ENCODE peak calls at places on chromosomes 2 and 18, in ten cellular contexts. One of them, this sample, is unnamed.

GRCh38 chr2:174694196-174694878 is 69.9 kb downstream of the CHRNA1 start:
- DNase-seq in kidney: no peak
- DNase-seq in activated naive CD4-positive, alpha-beta T cell treated with anti-CD3 and anti-CD28 coated beads, Interleukin-2, amount 10 ng/mL, durations not matched to agents 7 days and 5 days: no peak
- DNase-seq in HCEC 1CT: no peak
- DNase-seq in brain microvascular endothelial cell: no peak
- DNase-seq in CD8-positive, alpha-beta memory T cell: no peak
- DNase-seq in foreskin fibroblast: no peak
- DNase-seq in HuH-7.5: no peak
- DNase-seq in NCI-H2081: no peak
- DNase-seq in cerebellar nuclear complex: no peak
- DNase-seq in this sample: no peak

GRCh38 chr2:120347387-120348010 is 1.6 kb downstream of the INHBB start:
- DNase-seq in activated naive CD4-positive, alpha-beta T cell treated with anti-CD3 and anti-CD28 coated beads, Interleukin-2, amount 10 ng/mL, durations not matched to agents 7 days and 5 days: no peak
- DNase-seq in HCEC 1CT: no peak
- DNase-seq in cerebellar nuclear complex: no peak
- DNase-seq in HuH-7.5: no peak
- DNase-seq in brain microvascular endothelial cell: no peak
- DNase-seq in NCI-H2081: peak
- DNase-seq in CD8-positive, alpha-beta memory T cell: no peak
- DNase-seq in foreskin fibroblast: peak
- DNase-seq in kidney: no peak
- DNase-seq in this sample: no peak

GRCh38 chr2:15730545-15731212 is 139.0 kb downstream of the DDX1 start:
- DNase-seq in NCI-H2081: peak
- DNase-seq in activated naive CD4-positive, alpha-beta T cell treated with anti-CD3 and anti-CD28 coated beads, Interleukin-2, amount 10 ng/mL, durations not matched to agents 7 days and 5 days: no peak
- DNase-seq in HCEC 1CT: peak
- DNase-seq in CD8-positive, alpha-beta memory T cell: no peak
- DNase-seq in cerebellar nuclear complex: no peak
- DNase-seq in brain microvascular endothelial cell: peak
- DNase-seq in HuH-7.5: peak
- DNase-seq in foreskin fibroblast: peak
- DNase-seq in kidney: peak
- DNase-seq in this sample: peak

GRCh38 chr18:36360256-36360909 is 62.9 kb downstream of the FHOD3 start:
- DNase-seq in brain microvascular endothelial cell: no peak
- DNase-seq in NCI-H2081: no peak
- DNase-seq in HuH-7.5: no peak
- DNase-seq in foreskin fibroblast: no peak
- DNase-seq in HCEC 1CT: no peak
- DNase-seq in CD8-positive, alpha-beta memory T cell: no peak
- DNase-seq in activated naive CD4-positive, alpha-beta T cell treated with anti-CD3 and anti-CD28 coated beads, Interleukin-2, amount 10 ng/mL, durations not matched to agents 7 days and 5 days: no peak
- DNase-seq in cerebellar nuclear complex: no peak
- DNase-seq in kidney: no peak
- DNase-seq in this sample: no peak

GRCh38 chr2:240573071-240573515 is 4.8 kb downstream of the RNPEPL1 start:
- DNase-seq in NCI-H2081: no peak
- DNase-seq in brain microvascular endothelial cell: no peak
- DNase-seq in activated naive CD4-positive, alpha-beta T cell treated with anti-CD3 and anti-CD28 coated beads, Interleukin-2, amount 10 ng/mL, durations not matched to agents 7 days and 5 days: no peak
- DNase-seq in foreskin fibroblast: no peak
- DNase-seq in cerebellar nuclear complex: no peak
- DNase-seq in kidney: peak
- DNase-seq in HCEC 1CT: no peak
- DNase-seq in HuH-7.5: no peak
- DNase-seq in CD8-positive, alpha-beta memory T cell: no peak
- DNase-seq in this sample: no peak

GRCh38 chr2:176997792-176998169 is 214.8 kb upstream of the HNRNPA3 start:
- DNase-seq in kidney: no peak
- DNase-seq in foreskin fibroblast: no peak
- DNase-seq in HCEC 1CT: no peak
- DNase-seq in CD8-positive, alpha-beta memory T cell: no peak
- DNase-seq in brain microvascular endothelial cell: no peak
- DNase-seq in HuH-7.5: no peak
- DNase-seq in activated naive CD4-positive, alpha-beta T cell treated with anti-CD3 and anti-CD28 coated beads, Interleukin-2, amount 10 ng/mL, durations not matched to agents 7 days and 5 days: no peak
- DNase-seq in cerebellar nuclear complex: no peak
- DNase-seq in NCI-H2081: no peak
- DNase-seq in this sample: no peak

GRCh38 chr18:13500227-13500865 is 226.0 kb downstream of the FAM210A start:
- DNase-seq in HuH-7.5: no peak
- DNase-seq in NCI-H2081: peak
- DNase-seq in activated naive CD4-positive, alpha-beta T cell treated with anti-CD3 and anti-CD28 coated beads, Interleukin-2, amount 10 ng/mL, durations not matched to agents 7 days and 5 days: no peak
- DNase-seq in CD8-positive, alpha-beta memory T cell: no peak
- DNase-seq in cerebellar nuclear complex: no peak
- DNase-seq in foreskin fibroblast: peak
- DNase-seq in HCEC 1CT: no peak
- DNase-seq in brain microvascular endothelial cell: peak
- DNase-seq in kidney: peak
- DNase-seq in this sample: no peak

GRCh38 chr2:177474904-177475474 is 82.4 kb downstream of the AGPS start:
- DNase-seq in NCI-H2081: no peak
- DNase-seq in HCEC 1CT: peak
- DNase-seq in kidney: no peak
- DNase-seq in CD8-positive, alpha-beta memory T cell: no peak
- DNase-seq in cerebellar nuclear complex: no peak
- DNase-seq in activated naive CD4-positive, alpha-beta T cell treated with anti-CD3 and anti-CD28 coated beads, Interleukin-2, amount 10 ng/mL, durations not matched to agents 7 days and 5 days: no peak
- DNase-seq in foreskin fibroblast: peak
- DNase-seq in brain microvascular endothelial cell: no peak
- DNase-seq in HuH-7.5: no peak
- DNase-seq in this sample: no peak

GRCh38 chr2:236908456-236909388 is 177.0 kb upstream of the COPS8 start:
- DNase-seq in NCI-H2081: no peak
- DNase-seq in CD8-positive, alpha-beta memory T cell: no peak
- DNase-seq in activated naive CD4-positive, alpha-beta T cell treated with anti-CD3 and anti-CD28 coated beads, Interleukin-2, amount 10 ng/mL, durations not matched to agents 7 days and 5 days: no peak
- DNase-seq in HuH-7.5: no peak
- DNase-seq in HCEC 1CT: no peak
- DNase-seq in cerebellar nuclear complex: no peak
- DNase-seq in brain microvascular endothelial cell: no peak
- DNase-seq in foreskin fibroblast: no peak
- DNase-seq in kidney: no peak
- DNase-seq in this sample: no peak

GRCh38 chr2:228681426-228681825 is 499.9 kb upstream of the SPHKAP start:
- DNase-seq in cerebellar nuclear complex: no peak
- DNase-seq in HuH-7.5: peak
- DNase-seq in activated naive CD4-positive, alpha-beta T cell treated with anti-CD3 and anti-CD28 coated beads, Interleukin-2, amount 10 ng/mL, durations not matched to agents 7 days and 5 days: no peak
- DNase-seq in foreskin fibroblast: peak
- DNase-seq in HCEC 1CT: peak
- DNase-seq in CD8-positive, alpha-beta memory T cell: no peak
- DNase-seq in brain microvascular endothelial cell: peak
- DNase-seq in kidney: no peak
- DNase-seq in NCI-H2081: no peak
- DNase-seq in this sample: no peak

GRCh38 chr2:122194546-122194945 is 439.1 kb downstream of the TSN start:
- DNase-seq in CD8-positive, alpha-beta memory T cell: no peak
- DNase-seq in HuH-7.5: no peak
- DNase-seq in HCEC 1CT: no peak
- DNase-seq in kidney: no peak
- DNase-seq in NCI-H2081: no peak
- DNase-seq in brain microvascular endothelial cell: no peak
- DNase-seq in cerebellar nuclear complex: no peak
- DNase-seq in foreskin fibroblast: no peak
- DNase-seq in activated naive CD4-positive, alpha-beta T cell treated with anti-CD3 and anti-CD28 coated beads, Interleukin-2, amount 10 ng/mL, durations not matched to agents 7 days and 5 days: no peak
- DNase-seq in this sample: no peak

GRCh38 chr2:160940699-160941098 is 219.5 kb upstream of the TANK start:
- DNase-seq in cerebellar nuclear complex: no peak
- DNase-seq in activated naive CD4-positive, alpha-beta T cell treated with anti-CD3 and anti-CD28 coated beads, Interleukin-2, amount 10 ng/mL, durations not matched to agents 7 days and 5 days: no peak
- DNase-seq in brain microvascular endothelial cell: no peak
- DNase-seq in CD8-positive, alpha-beta memory T cell: no peak
- DNase-seq in NCI-H2081: no peak
- DNase-seq in HuH-7.5: no peak
- DNase-seq in kidney: no peak
- DNase-seq in HCEC 1CT: no peak
- DNase-seq in foreskin fibroblast: peak
- DNase-seq in this sample: no peak

GRCh38 chr2:85447222-85447585 is 28.7 kb downstream of the SH2D6 start:
- DNase-seq in activated naive CD4-positive, alpha-beta T cell treated with anti-CD3 and anti-CD28 coated beads, Interleukin-2, amount 10 ng/mL, durations not matched to agents 7 days and 5 days: no peak
- DNase-seq in HuH-7.5: no peak
- DNase-seq in brain microvascular endothelial cell: no peak
- DNase-seq in foreskin fibroblast: no peak
- DNase-seq in NCI-H2081: no peak
- DNase-seq in kidney: no peak
- DNase-seq in CD8-positive, alpha-beta memory T cell: no peak
- DNase-seq in HCEC 1CT: no peak
- DNase-seq in cerebellar nuclear complex: no peak
- DNase-seq in this sample: no peak

GRCh38 chr18:37160038-37160745 is 331.3 kb downstream of the KIAA1328 start:
- DNase-seq in foreskin fibroblast: no peak
- DNase-seq in activated naive CD4-positive, alpha-beta T cell treated with anti-CD3 and anti-CD28 coated beads, Interleukin-2, amount 10 ng/mL, durations not matched to agents 7 days and 5 days: no peak
- DNase-seq in NCI-H2081: no peak
- DNase-seq in brain microvascular endothelial cell: no peak
- DNase-seq in HCEC 1CT: no peak
- DNase-seq in kidney: no peak
- DNase-seq in HuH-7.5: no peak
- DNase-seq in CD8-positive, alpha-beta memory T cell: no peak
- DNase-seq in cerebellar nuclear complex: no peak
- DNase-seq in this sample: no peak

GRCh38 chr2:201532686-201533304 is 81.3 kb downstream of the STRADB start:
- DNase-seq in brain microvascular endothelial cell: peak
- DNase-seq in cerebellar nuclear complex: no peak
- DNase-seq in kidney: no peak
- DNase-seq in HCEC 1CT: peak
- DNase-seq in foreskin fibroblast: peak
- DNase-seq in activated naive CD4-positive, alpha-beta T cell treated with anti-CD3 and anti-CD28 coated beads, Interleukin-2, amount 10 ng/mL, durations not matched to agents 7 days and 5 days: no peak
- DNase-seq in NCI-H2081: no peak
- DNase-seq in HuH-7.5: no peak
- DNase-seq in CD8-positive, alpha-beta memory T cell: no peak
- DNase-seq in this sample: no peak

This sample was measured in ureter.